ENCODE peak calls at places on chromosomes 2 and 18, in eight cellular contexts. P is brain microvascular endothelial cell, J is tibial nerve, X is AG04450, S is MM.1S, K is heart left ventricle, M is fibroblast of lung, G is dorsolateral prefrontal cortex. B is an unnamed sample.

GRCh38 chr2:228522276-228522675 is 340.8 kb upstream of the SPHKAP start:
- DNase-seq in P (no peak), J (no peak), X (no peak), S (no peak), K (no peak), M (peak; percentile 6), G (no peak), B (no peak)

GRCh38 chr18:63293930-63294329 is 25.6 kb downstream of the BCL2 start:
- DNase-seq in P (no peak), J (no peak), X (no peak), S (no peak), K (no peak), M (no peak), G (peak; percentile 41), B (no peak)

GRCh38 chr2:238492905-238493304 is 66.2 kb downstream of the ASB1 start:
- DNase-seq in P (no peak), J (no peak), X (no peak), S (no peak), K (no peak), M (no peak), G (no peak), B (no peak)

GRCh38 chr2:178306351-178307073 is 112.2 kb downstream of the OSBPL6 start:
- DNase-seq in P (peak; percentile 55), J (no peak), X (no peak), S (peak; percentile 58), K (no peak), M (no peak), G (peak; percentile 30), B (no peak)

GRCh38 chr18:55318864-55319516 is 269.0 kb downstream of the TCF4 start:
- DNase-seq in P (no peak), J (no peak), X (peak; percentile 37), S (no peak), K (no peak), M (peak; percentile 74), G (no peak), B (no peak)

GRCh38 chr2:33013684-33014110 is 66.9 kb downstream of the LTBP1 start:
- DNase-seq in P (peak; percentile 28), J (no peak), X (no peak), S (no peak), K (no peak), M (peak; percentile 55), G (no peak), B (no peak)

GRCh38 chr2:64337314-64337713 is 116.6 kb upstream of the LGALSL start:
- DNase-seq in P (no peak), J (no peak), X (no peak), S (no peak), K (no peak), M (no peak), G (no peak), B (no peak)

GRCh38 chr18:54641734-54642133 is 50.7 kb downstream of the DYNAP start:
- DNase-seq in P (no peak), J (no peak), X (no peak), S (no peak), K (no peak), M (no peak), G (no peak), B (no peak)

GRCh38 chr2:91442246-91442905 is 2750.9 kb downstream of the RPIA start:
- DNase-seq in P (no peak), J (no peak), X (no peak), S (peak; percentile 40), K (peak; percentile 64), M (no peak), G (no peak), B (peak; percentile 60)

GRCh38 chr2:176072292-176072669 is 11.5 kb downstream of the EVX2 start:
- DNase-seq in P (no peak), J (no peak), X (no peak), S (no peak), K (no peak), M (no peak), G (no peak), B (no peak)
- H3K27me3 ChIP-seq in P (peaks cover 90% of the 10 kb centered on the region), J (peaks cover 2% of the 10 kb centered on the region), X (peaks cover 90% of the 10 kb centered on the region), S (no peaks in the 10 kb centered on the region), K (peaks cover 99% of the 10 kb centered on the region), M (peaks cover 56% of the 10 kb centered on the region), G (peaks cover 100% of the 10 kb centered on the region), B (peaks cover 8% of the 10 kb centered on the region)

GRCh38 chr2:176099159-176099736 is 347 bp upstream of the HOXD12 start:
- DNase-seq in P (no peak), J (no peak), X (no peak), S (no peak), K (no peak), M (no peak), G (no peak), B (no peak)
- H3K27me3 ChIP-seq in P (peaks cover 97% of the 10 kb centered on the region), J (peaks cover 5% of the 10 kb centered on the region), X (peaks cover 96% of the 10 kb centered on the region), S (peaks cover under 1% of the 10 kb centered on the region), K (peaks cover 100% of the 10 kb centered on the region), M (peaks cover 90% of the 10 kb centered on the region), G (peaks cover 100% of the 10 kb centered on the region), B (peaks cover 5% of the 10 kb centered on the region)

GRCh38 chr18:78790511-78790910 is 189.1 kb upstream of the SALL3 start:
- DNase-seq in P (no peak), J (no peak), X (no peak), S (no peak), K (peak; percentile 25), M (no peak), G (no peak), B (no peak)

GRCh38 chr18:78793313-78793712 is 186.3 kb upstream of the SALL3 start:
- DNase-seq in P (no peak), J (no peak), X (no peak), S (no peak), K (peak; percentile 10), M (no peak), G (no peak), B (no peak)

GRCh38 chr18:78790960-78791359 is 188.7 kb upstream of the SALL3 start:
- DNase-seq in P (no peak), J (no peak), X (no peak), S (no peak), K (peak; percentile 33), M (no peak), G (no peak), B (no peak)

GRCh38 chr18:78792736-78793135 is 186.9 kb upstream of the SALL3 start:
- DNase-seq in P (no peak), J (no peak), X (no peak), S (no peak), K (peak; percentile 44), M (no peak), G (no peak), B (no peak)

DNA sequence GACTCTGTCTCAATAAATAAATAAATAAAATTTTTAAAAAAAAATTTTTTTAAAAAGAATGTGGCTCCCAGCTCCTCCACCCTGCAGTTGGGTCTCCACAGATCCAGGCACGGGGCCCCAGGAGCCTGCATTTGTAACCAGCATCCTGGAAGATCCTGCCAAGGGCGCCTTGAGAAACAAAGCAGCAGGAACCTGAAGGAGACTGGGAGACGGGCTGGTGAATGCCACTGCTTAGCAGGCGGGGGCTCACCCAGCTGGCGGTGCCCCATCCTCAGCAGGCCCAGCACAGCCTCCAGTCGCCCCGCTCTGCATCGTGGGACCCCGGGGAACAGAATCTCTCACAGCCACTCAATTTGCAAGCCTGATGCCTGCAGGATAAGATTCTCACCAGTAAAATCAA is 187.5 kb upstream of the SALL3 start:
- DNase-seq in P (no peak), J (no peak), X (no peak), S (no peak), K (peak; percentile 48), M (no peak), G (no peak), B (no peak)
- H3K27me3 ChIP-seq in P (no peaks in the 10 kb centered on the region), J (no peaks in the 10 kb centered on the region), X (no peaks in the 10 kb centered on the region), S (no peaks in the 10 kb centered on the region), K (peaks cover 4% of the 10 kb centered on the region), M (no peaks in the 10 kb centered on the region), G (no peaks in the 10 kb centered on the region), B (peaks cover 3% of the 10 kb centered on the region)

GRCh38 chr18:49859006-49859359 is 45.6 kb upstream of the ACAA2 start:
- DNase-seq in P (no peak), J (no peak), X (no peak), S (no peak), K (no peak), M (no peak), G (no peak), B (no peak)
- H3K27me3 ChIP-seq in P (no peaks in the 10 kb centered on the region), J (no peaks in the 10 kb centered on the region), X (peaks cover 18% of the 10 kb centered on the region), S (no peaks in the 10 kb centered on the region), K (no peaks in the 10 kb centered on the region), M (no peaks in the 10 kb centered on the region), G (no peaks in the 10 kb centered on the region), B (no peaks in the 10 kb centered on the region)

DNA sequence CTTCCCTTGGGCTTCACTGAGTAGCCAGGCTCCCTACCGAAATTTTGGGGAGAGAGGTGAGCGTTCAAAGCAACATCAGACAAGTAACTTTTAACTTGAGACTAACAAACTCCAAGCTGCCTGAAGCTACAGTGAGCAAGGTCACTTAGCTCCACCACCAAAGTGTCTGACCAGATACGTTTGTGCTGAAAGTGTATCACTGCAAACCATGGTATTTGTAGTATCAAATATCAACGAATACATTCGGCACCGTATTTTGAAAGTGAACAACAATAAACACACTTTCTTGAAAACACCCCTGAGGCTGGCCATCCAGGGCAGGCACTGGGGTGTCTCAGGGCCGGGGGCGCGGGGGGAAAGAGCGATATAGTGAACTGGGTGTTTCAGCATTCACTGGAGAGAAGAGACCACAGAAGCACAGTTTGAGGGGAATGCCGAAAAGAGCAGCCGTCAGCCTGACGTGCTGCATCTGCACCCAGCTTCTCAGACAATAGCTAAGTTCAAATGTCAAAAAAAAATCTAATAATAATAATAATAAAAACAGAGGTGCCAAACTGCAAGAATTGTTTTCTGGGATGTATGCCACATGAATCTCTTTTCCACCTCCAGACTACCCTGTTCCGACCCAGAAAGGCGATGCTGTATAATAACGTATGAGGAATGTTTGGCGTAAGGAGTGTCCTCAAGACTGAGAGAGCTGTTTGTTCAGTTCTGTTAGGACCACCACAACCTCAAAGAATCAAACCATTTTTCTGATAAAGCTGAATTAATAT is 7.5 kb upstream of the POU3F3 start:
- DNase-seq in P (no peak), J (no peak), X (no peak), S (no peak), K (no peak), M (peak; percentile 43), G (no peak), B (no peak)
- H3K27me3 ChIP-seq in P (peaks cover 90% of the 10 kb centered on the region), J (peaks cover 2% of the 10 kb centered on the region), X (peaks cover 63% of the 10 kb centered on the region), S (peaks cover 7% of the 10 kb centered on the region), K (peaks cover 100% of the 10 kb centered on the region), M (peaks cover 37% of the 10 kb centered on the region), G (no peaks in the 10 kb centered on the region), B (peaks cover 100% of the 10 kb centered on the region)

GRCh38 chr2:70888389-70888924 is 47.2 kb upstream of the ATP6V1B1 start:
- DNase-seq in P (no peak), J (no peak), X (no peak), S (no peak), K (no peak), M (no peak), G (no peak), B (no peak)
- H3K27me3 ChIP-seq in P (peaks cover 90% of the 10 kb centered on the region), J (no peaks in the 10 kb centered on the region), X (peaks cover 93% of the 10 kb centered on the region), S (peaks cover 16% of the 10 kb centered on the region), K (peaks cover 100% of the 10 kb centered on the region), M (peaks cover 63% of the 10 kb centered on the region), G (peaks cover 70% of the 10 kb centered on the region), B (peaks cover 5% of the 10 kb centered on the region)

DNA sequence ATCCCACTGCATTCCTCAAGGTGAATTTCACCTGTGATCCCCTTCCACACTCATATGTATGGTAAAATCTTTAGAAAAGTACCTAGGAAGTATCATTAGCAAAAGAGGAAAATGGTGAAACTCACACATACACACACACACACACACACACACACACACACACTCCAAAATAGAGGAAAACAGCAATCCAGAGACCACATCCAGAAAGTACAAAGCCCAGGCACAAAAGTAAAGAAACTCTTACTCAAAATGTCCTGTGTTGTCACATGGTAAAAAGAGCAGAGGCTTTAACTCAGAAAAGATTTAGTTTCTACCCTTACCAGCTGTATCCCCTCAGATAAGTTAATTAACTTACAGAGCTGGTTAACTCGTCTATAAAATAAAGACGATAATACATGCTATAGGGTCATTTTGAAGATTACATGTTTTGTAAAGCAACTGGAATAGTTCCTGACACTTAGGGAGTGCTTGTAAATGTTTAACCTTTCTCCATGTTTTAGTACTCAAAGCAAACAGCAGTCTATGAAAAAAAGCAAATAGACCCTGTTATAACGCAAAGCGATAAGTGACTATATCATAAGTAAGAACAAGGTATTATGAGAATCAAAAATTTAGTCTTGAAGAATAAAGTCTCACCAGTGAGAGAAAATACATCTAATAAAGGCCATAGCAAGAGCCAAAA is 360.0 kb upstream of the LRATD1 start:
- DNase-seq in P (no peak), J (no peak), X (no peak), S (no peak), K (no peak), M (no peak), G (no peak), B (no peak)
- H3K27me3 ChIP-seq in P (no peaks in the 10 kb centered on the region), J (no peaks in the 10 kb centered on the region), X (no peaks in the 10 kb centered on the region), S (no peaks in the 10 kb centered on the region), K (no peaks in the 10 kb centered on the region), M (no peaks in the 10 kb centered on the region), G (no peaks in the 10 kb centered on the region), B (no peaks in the 10 kb centered on the region)

B was measured in psoas muscle.